ENCODE peak calls at places on chromosomes 13 and 19, in nine cellular contexts. Z is ovary, J is A549, F is tibial nerve, P is SK-N-SH, H is esophagus muscularis mucosa, U is suprapubic skin, R is K562, N is upper lobe of left lung. B is an unnamed sample.
A peak's percentile ranks its signal among the peaks of the same experiment; 100 is the strongest.

GRCh38 chr19:33724021-33724722 is 72.5 kb upstream of the KCTD15 start:
- DNase-seq in Z (no peak), J (no peak), F (no peak), P (no peak), H (no peak), U (no peak), R (no peak), N (no peak), B (no peak)

GRCh38 chr19:44750713-44751112 is 2.2 kb downstream of the BCL3 start:
- DNase-seq in Z (no peak), J (no peak), F (no peak), P (no peak), H (no peak), U (no peak), R (no peak), N (no peak), B (no peak)

GRCh38 chr13:51584731-51585191 is 499 bp downstream of the WDFY2 start:
- DNase-seq in Z (no peak), J (peak; percentile 17), F (peak; percentile 28), P (peak; percentile 65), H (no peak), U (peak; percentile 86), R (peak; percentile 7), N (peak; percentile 63), B (peak; percentile 56)

GRCh38 chr13:67229438-67230242 is 496 bp downstream of the PCDH9 start:
- DNase-seq in Z (no peak), J (peak; percentile 13), F (peak; percentile 5), P (peak; percentile 16), H (no peak), U (no peak), R (no peak), N (no peak), B (no peak)

GRCh38 chr13:48853381-48854102 is 122.2 kb upstream of the FNDC3A start:
- DNase-seq in Z (no peak), J (no peak), F (no peak), P (no peak), H (peak; percentile 37), U (no peak), R (no peak), N (no peak), B (no peak)

GRCh38 chr13:82115391-82115790 is 1766.9 kb downstream of the SLITRK1 start:
- DNase-seq in Z (no peak), J (no peak), F (no peak), P (no peak), H (no peak), U (no peak), R (no peak), N (no peak), B (no peak)

GRCh38 chr19:3981373-3981735 is 3.9 kb downstream of the EEF2 start:
- DNase-seq in Z (no peak), J (no peak), F (no peak), P (no peak), H (no peak), U (no peak), R (no peak), N (no peak), B (no peak)

GRCh38 chr19:37227996-37228395 is 10.0 kb downstream of the ZNF383 start:
- DNase-seq in Z (no peak), J (no peak), F (no peak), P (peak; percentile 31), H (no peak), U (no peak), R (no peak), N (no peak), B (no peak)

GRCh38 chr13:110012102-110012739 is 225.8 kb upstream of the IRS2 start:
- DNase-seq in Z (no peak), J (peak; percentile 43), F (no peak), P (no peak), H (no peak), U (no peak), R (no peak), N (no peak), B (no peak)

GRCh38 chr19:34298891-34299510 is 44.6 kb downstream of the GARRE1 start:
- DNase-seq in Z (no peak), J (no peak), F (no peak), P (no peak), H (no peak), U (no peak), R (no peak), N (no peak), B (no peak)

GRCh38 chr13:41453620-41454019 is 3.7 kb upstream of the RGCC start:
- DNase-seq in Z (no peak), J (no peak), F (no peak), P (no peak), H (no peak), U (no peak), R (no peak), N (no peak), B (no peak)

GRCh38 chr13:55437162-55437561 is 1703.6 kb upstream of the PRR20A start:
- DNase-seq in Z (no peak), J (no peak), F (no peak), P (no peak), H (no peak), U (no peak), R (no peak), N (no peak), B (no peak)

GRCh38 chr19:37933965-37934364 is 27.0 kb downstream of the SIPA1L3 start:
- DNase-seq in Z (no peak), J (no peak), F (no peak), P (no peak), H (no peak), U (no peak), R (no peak), N (no peak), B (peak; percentile 34)

GRCh38 chr13:99726261-99726894 is 225.1 kb downstream of the TM9SF2 start:
- DNase-seq in Z (no peak), J (no peak), F (no peak), P (no peak), H (no peak), U (no peak), R (no peak), N (no peak), B (no peak)

GRCh38 chr13:21435710-21436151 is 23.4 kb downstream of the ZDHHC20 start:
- DNase-seq in Z (no peak), J (peak; percentile 22), F (peak; percentile 56), P (no peak), H (no peak), U (no peak), R (peak; percentile 69), N (peak; percentile 88), B (peak; percentile 68)

GRCh38 chr13:28746289-28746612 is 27.5 kb upstream of the SLC46A3 start:
- DNase-seq in Z (no peak), J (no peak), F (no peak), P (no peak), H (no peak), U (no peak), R (no peak), N (no peak), B (no peak)

GRCh38 chr19:15444505-15445226 is 5.1 kb downstream of the WIZ start:
- DNase-seq in Z (no peak), J (no peak), F (no peak), P (no peak), H (no peak), U (no peak), R (no peak), N (no peak), B (no peak)

GRCh38 chr19:13055213-13056051 is 47.2 kb downstream of the LYL1 start:
- DNase-seq in Z (peak; percentile 93), J (no peak), F (peak; percentile 73), P (peak; percentile 89), H (no peak), U (peak; percentile 91), R (no peak), N (peak; percentile 81), B (peak; percentile 52)

GRCh38 chr19:13054605-13055212 is 47.9 kb downstream of the LYL1 start:
- DNase-seq in Z (peak; percentile 56), J (no peak), F (peak; percentile 69), P (no peak), H (no peak), U (no peak), R (no peak), N (no peak), B (no peak)

GRCh38 chr19:13057147-13057572 is 45.5 kb downstream of the LYL1 start:
- DNase-seq in Z (no peak), J (no peak), F (no peak), P (no peak), H (no peak), U (no peak), R (no peak), N (no peak), B (peak; percentile 46)

GRCh38 chr19:13057744-13058143 is 44.9 kb downstream of the LYL1 start:
- DNase-seq in Z (no peak), J (no peak), F (no peak), P (no peak), H (no peak), U (no peak), R (no peak), N (no peak), B (no peak)

DNA sequence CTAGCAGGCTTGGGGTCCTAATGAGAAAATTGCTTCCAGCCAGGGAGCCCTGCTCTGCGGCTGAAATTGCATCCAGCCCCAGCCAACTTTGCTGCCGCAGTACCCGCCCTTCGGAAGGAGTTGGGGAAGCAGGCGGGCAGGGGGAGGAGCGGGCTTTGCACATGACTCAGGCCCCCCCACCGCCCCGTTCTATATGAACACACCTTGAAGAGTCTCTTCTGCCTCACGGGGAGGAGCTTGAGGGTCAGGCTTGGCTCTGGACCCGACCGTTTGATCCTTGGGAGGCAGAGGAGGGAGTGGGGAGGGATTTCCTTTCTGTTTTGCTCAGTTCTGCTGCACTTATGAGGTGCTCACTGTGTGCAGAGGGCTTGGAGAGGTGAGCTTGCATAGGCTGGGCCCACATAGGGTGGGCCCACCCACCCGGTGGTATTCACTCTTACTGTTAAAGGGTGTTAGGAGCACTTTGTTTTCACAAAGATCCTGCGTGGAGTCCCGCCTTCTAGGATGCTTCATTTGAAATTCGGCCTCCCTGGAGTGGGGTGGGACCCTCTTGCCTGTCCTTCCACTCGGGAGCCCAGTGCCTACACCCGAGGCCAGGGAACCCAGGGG is 46.5 kb downstream of the LYL1 start:
- DNase-seq in Z (peak; percentile 73), J (no peak), F (peak; percentile 53), P (peak; percentile 85), H (no peak), U (peak; percentile 91), R (no peak), N (peak; percentile 92), B (peak; percentile 52)
- H3K27ac ChIP-seq in Z (peak overlapping the region; percentile 95), J (peak overlapping the region; percentile 82), F (peak overlapping the region; percentile 93), P (peak overlapping the region; percentile 100), H (peak overlapping the region; percentile 98), U (peak overlapping the region; percentile 92), R (no peak overlapping the region), N (peak overlapping the region; percentile 97), B (peak overlapping the region; percentile 95)

GRCh38 chr19:610071-610800 is 20.6 kb downstream of the HCN2 start:
- DNase-seq in Z (peak; percentile 84), J (no peak), F (no peak), P (no peak), H (no peak), U (no peak), R (no peak), N (no peak), B (peak; percentile 41)
- TF ChIP-seq EP300 in Z (no peak), J (no peak), F (no peak), P (no peak), H (no peak), U (no peak), R (no peak), N (no peak), B (no peak)

GRCh38 chr19:49614096-49614857 is 23.3 kb downstream of the PRR12 start:
- DNase-seq in Z (no peak), J (peak; percentile 71), F (no peak), P (no peak), H (no peak), U (no peak), R (no peak), N (no peak), B (no peak)
- TF ChIP-seq CTCF in Z (no peak), J (peak; percentile 17), F (no peak), P (peak; percentile 12), H (no peak), U (no peak), R (no peak), N (no peak), B (no peak)

GRCh38 chr13:98710521-98710920 is 42.0 kb downstream of the SLC15A1 start:
- DNase-seq in Z (no peak), J (no peak), F (no peak), P (no peak), H (no peak), U (no peak), R (no peak), N (no peak), B (no peak)
- H3K27ac ChIP-seq in Z (no peak overlapping the region), J (no peak overlapping the region), F (no peak overlapping the region), P (no peak overlapping the region), H (no peak overlapping the region), U (no peak overlapping the region), R (no peak overlapping the region), N (no peak overlapping the region), B (no peak overlapping the region)

B was measured in stomach.